ENCODE peak calls at places on chromosomes 13 and 19, in four cellular contexts. I is neural crest cell, E is brain microvascular endothelial cell, J is progenitor cell of endocrine pancreas. B is an unnamed sample.
A peak's percentile ranks its signal among the peaks of the same experiment; 100 is the strongest.

GRCh38 chr13:60627071-60627686 is 230.2 kb downstream of the TDRD3 start:
- DNase-seq in J (peak; percentile 30), E (peak; percentile 15), I (peak; percentile 61), B (peak; percentile 15)

GRCh38 chr19:53876651-53877224 is 5.3 kb upstream of the PRKCG start:
- DNase-seq in I (no peak), J (no peak), E (no peak), B (no peak)

GRCh38 chr13:95456837-95457236 is 95.7 kb upstream of the CLDN10 start:
- DNase-seq in J (no peak), I (no peak), E (no peak), B (no peak)

GRCh38 chr19:15563325-15563794 is 51.7 kb upstream of the CYP4F8 start:
- DNase-seq in E (no peak), J (no peak), I (no peak), B (no peak)

GRCh38 chr13:44815507-44816074 is 173.7 kb downstream of the NUFIP1 start:
- DNase-seq in J (no peak), E (peak; percentile 96), I (no peak), B (peak; percentile 87)

GRCh38 chr19:58056861-58057260 is 2.2 kb upstream of the ZNF135 start:
- DNase-seq in I (no peak), E (no peak), J (no peak), B (no peak)

GRCh38 chr13:30685320-30685859 is 50.0 kb upstream of the ALOX5AP start:
- DNase-seq in E (no peak), J (no peak), I (no peak), B (no peak)

GRCh38 chr19:38719761-38720558 is 24.3 kb downstream of the CAPN12 start:
- DNase-seq in I (no peak), J (no peak), E (no peak), B (no peak)

GRCh38 chr19:55147408-55148251 is 1.4 kb downstream of the TNNT1 start:
- DNase-seq in I (no peak), E (no peak), J (no peak), B (no peak)

GRCh38 chr13:75076476-75076875 is 405.5 kb downstream of the TBC1D4 start:
- DNase-seq in J (no peak), I (no peak), E (no peak), B (no peak)

GRCh38 chr19:14775855-14776254 is 2.5 kb downstream of the ADGRE2 start:
- DNase-seq in I (no peak), J (no peak), E (no peak), B (no peak)

GRCh38 chr19:32816555-32817099 is 52.9 kb downstream of the SLC7A9 start:
- DNase-seq in J (no peak), E (no peak), I (no peak), B (no peak)

GRCh38 chr19:2059422-2060201 is 8.6 kb upstream of the MKNK2 start:
- DNase-seq in E (peak; percentile 64), J (no peak), I (peak; percentile 30), B (peak; percentile 57)

GRCh38 chr13:48783181-48783630 is 129.5 kb downstream of the CYSLTR2 start:
- DNase-seq in J (no peak), I (no peak), E (peak; percentile 99), B (peak; percentile 97)

GRCh38 chr19:4547303-4548237 is 7.7 kb upstream of the LRG1 start:
- DNase-seq in E (no peak), I (no peak), J (no peak), B (no peak)

GRCh38 chr19:5961969-5962945 is 15.7 kb downstream of the RANBP3 start:
- DNase-seq in J (peak; percentile 27), E (peak; percentile 62), I (no peak), B (no peak)

GRCh38 chr19:31260171-31260933 is 88.9 kb downstream of the TSHZ3 start:
- DNase-seq in E (no peak), I (no peak), J (peak; percentile 3), B (no peak)

GRCh38 chr19:54136086-54136863 is 1.3 kb upstream of the CNOT3 start:
- DNase-seq in I (no peak), E (no peak), J (no peak), B (no peak)

GRCh38 chr19:1163283-1163933 is 10.7 kb downstream of the SBNO2 start:
- DNase-seq in I (no peak), E (no peak), J (no peak), B (no peak)

DNA sequence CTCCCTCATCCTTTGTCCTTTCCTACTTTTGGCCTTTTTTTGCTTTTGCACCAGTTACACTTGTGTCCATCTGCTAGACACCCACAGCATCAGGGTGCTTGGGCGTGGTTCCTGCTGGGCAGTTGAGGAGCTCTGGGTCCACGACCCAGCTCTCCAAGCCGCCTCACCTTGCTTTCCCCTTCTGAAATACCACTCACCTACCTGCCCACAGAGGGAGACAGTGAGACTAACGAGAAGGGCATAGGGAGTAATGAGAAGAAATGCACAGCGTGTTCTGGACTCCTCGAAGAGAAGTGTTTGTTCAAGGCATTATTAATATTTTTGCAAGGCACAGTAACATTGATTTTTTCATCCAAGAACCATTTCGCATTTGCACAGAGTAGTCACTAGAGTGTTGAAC is 92.9 kb downstream of the DNAJC15 start:
- DNase-seq in E (no peak), J (no peak), I (no peak), B (no peak)
- TF ChIP-seq CTCF in E (no peak), J (peak; percentile 15), I (no peak), B (peak; percentile 15)

GRCh38 chr13:111046590-111047141 is 68.4 kb upstream of the ARHGEF7 start:
- DNase-seq in I (no peak), E (peak; percentile 59), J (no peak), B (peak; percentile 60)
- TF ChIP-seq CTCF in I (no peak), E (peak; percentile 61), J (no peak), B (peak; percentile 71)

GRCh38 chr19:56725829-56726424 is 54.4 kb upstream of the ZNF835 start:
- DNase-seq in J (no peak), E (no peak), I (no peak), B (no peak)
- TF ChIP-seq CTCF in J (no peak), E (peak; percentile 14), I (no peak), B (peak; percentile 46)

GRCh38 chr19:43656436-43656835 is 13.5 kb downstream of the PLAUR start:
- DNase-seq in J (no peak), I (no peak), E (no peak), B (no peak)

GRCh38 chr19:43648633-43649032 is 9.0 kb upstream of the CADM4 start:
- DNase-seq in J (no peak), I (no peak), E (no peak), B (no peak)

GRCh38 chr19:43652546-43652874 is 12.9 kb upstream of the CADM4 start:
- DNase-seq in I (no peak), J (no peak), E (no peak), B (no peak)

GRCh38 chr19:43649514-43649913 is 9.9 kb upstream of the CADM4 start:
- DNase-seq in E (no peak), J (no peak), I (no peak), B (no peak)

DNA sequence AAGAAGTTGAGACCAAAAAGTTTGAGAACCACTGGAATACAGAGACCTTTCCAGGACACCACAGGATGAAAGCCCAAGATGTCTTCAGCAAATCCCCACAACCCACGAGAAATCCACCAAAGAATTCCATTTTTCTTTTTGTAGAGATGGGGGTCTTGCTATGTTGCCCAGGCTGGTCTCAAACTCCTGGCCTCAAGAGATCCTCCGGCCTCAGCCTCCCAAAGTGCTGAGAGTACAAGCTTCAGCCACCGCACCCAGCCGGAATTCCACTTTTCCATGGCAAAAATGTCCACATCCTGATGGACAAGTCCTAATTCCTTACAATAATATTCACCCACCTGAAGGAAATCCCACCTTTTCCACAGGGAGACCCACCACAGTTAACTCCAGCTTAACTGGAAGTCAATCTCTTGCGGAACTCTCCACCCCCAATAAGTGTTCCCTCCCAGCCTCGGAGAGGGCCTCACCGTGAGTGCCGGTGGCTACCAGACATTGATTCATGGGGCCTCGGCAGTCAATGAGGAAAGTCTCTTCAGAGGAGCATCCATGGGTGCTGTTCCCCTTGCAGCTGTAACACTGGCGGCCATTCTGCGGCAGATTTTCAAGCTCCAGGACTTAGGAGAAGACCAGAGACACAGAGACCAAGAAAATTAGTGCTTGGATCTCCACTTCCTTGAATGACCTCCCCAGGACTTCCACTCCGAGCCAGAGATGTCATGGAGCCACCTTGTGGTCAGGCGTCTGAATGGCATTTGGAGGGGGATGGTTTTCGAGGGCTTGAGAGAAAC is 12.3 kb upstream of the CADM4 start:
- DNase-seq in J (peak; percentile 46), E (peak; percentile 48), I (peak; percentile 67), B (peak; percentile 51)
- TF ChIP-seq CTCF in J (peak; percentile 76), E (peak; percentile 89), I (peak; percentile 73), B (peak; percentile 83)

GRCh38 chr19:45402469-45403070 is 2.3 kb downstream of the PPP1R13L start:
- DNase-seq in I (peak; percentile 59), J (peak; percentile 62), E (peak; percentile 14), B (no peak)
- TF ChIP-seq CTCF in I (peak; percentile 78), J (peak; percentile 83), E (peak; percentile 68), B (peak; percentile 77)

B was measured in HFFc6.